ENCODE peak calls at places on chromosomes 13 and 19, in six cellular contexts. One of them, this sample, is unnamed.

GRCh38 chr19:37929512-37929911 is 22.5 kb downstream of the SIPA1L3 start:
- DNase-seq in stimulated activated CD8-positive, alpha-beta memory T cell treated with anti-CD3 and anti-CD28 coated beads, Interleukin-7, amount 100 ng/mL, for 1 hour: no peak
- DNase-seq in activated naive CD8-positive, alpha-beta T cell treated with anti-CD3 and anti-CD28 coated beads, Interleukin-2, amount 50 U/mL, for 24 hours: no peak
- DNase-seq in cardiac muscle cell: no peak
- DNase-seq in HTR-8/SVneo: no peak
- DNase-seq in colonic mucosa: no peak
- DNase-seq in this sample: no peak

GRCh38 chr13:42740753-42741152 is 40.6 kb upstream of the FAM216B start:
- DNase-seq in activated naive CD8-positive, alpha-beta T cell treated with anti-CD3 and anti-CD28 coated beads, Interleukin-2, amount 50 U/mL, for 24 hours: no peak
- DNase-seq in cardiac muscle cell: peak
- DNase-seq in stimulated activated CD8-positive, alpha-beta memory T cell treated with anti-CD3 and anti-CD28 coated beads, Interleukin-7, amount 100 ng/mL, for 1 hour: no peak
- DNase-seq in HTR-8/SVneo: no peak
- DNase-seq in colonic mucosa: peak
- DNase-seq in this sample: no peak

GRCh38 chr13:111343186-111343805 is 22.9 kb downstream of the TEX29 start:
- DNase-seq in activated naive CD8-positive, alpha-beta T cell treated with anti-CD3 and anti-CD28 coated beads, Interleukin-2, amount 50 U/mL, for 24 hours: no peak
- DNase-seq in HTR-8/SVneo: no peak
- DNase-seq in colonic mucosa: no peak
- DNase-seq in stimulated activated CD8-positive, alpha-beta memory T cell treated with anti-CD3 and anti-CD28 coated beads, Interleukin-7, amount 100 ng/mL, for 1 hour: no peak
- DNase-seq in cardiac muscle cell: no peak
- DNase-seq in this sample: no peak

GRCh38 chr19:50928841-50929240 is 17.6 kb upstream of the KLK4 start:
- DNase-seq in activated naive CD8-positive, alpha-beta T cell treated with anti-CD3 and anti-CD28 coated beads, Interleukin-2, amount 50 U/mL, for 24 hours: no peak
- DNase-seq in cardiac muscle cell: no peak
- DNase-seq in stimulated activated CD8-positive, alpha-beta memory T cell treated with anti-CD3 and anti-CD28 coated beads, Interleukin-7, amount 100 ng/mL, for 1 hour: no peak
- DNase-seq in colonic mucosa: no peak
- DNase-seq in HTR-8/SVneo: no peak
- DNase-seq in this sample: no peak

GRCh38 chr19:50664204-50664603 is 15.0 kb downstream of the C19orf81 start:
- DNase-seq in stimulated activated CD8-positive, alpha-beta memory T cell treated with anti-CD3 and anti-CD28 coated beads, Interleukin-7, amount 100 ng/mL, for 1 hour: no peak
- DNase-seq in HTR-8/SVneo: no peak
- DNase-seq in activated naive CD8-positive, alpha-beta T cell treated with anti-CD3 and anti-CD28 coated beads, Interleukin-2, amount 50 U/mL, for 24 hours: no peak
- DNase-seq in cardiac muscle cell: no peak
- DNase-seq in colonic mucosa: no peak
- DNase-seq in this sample: no peak

GRCh38 chr19:57560049-57560491 is 407 bp upstream of the ZNF550 start:
- DNase-seq in stimulated activated CD8-positive, alpha-beta memory T cell treated with anti-CD3 and anti-CD28 coated beads, Interleukin-7, amount 100 ng/mL, for 1 hour: no peak
- DNase-seq in HTR-8/SVneo: peak
- DNase-seq in cardiac muscle cell: peak
- DNase-seq in activated naive CD8-positive, alpha-beta T cell treated with anti-CD3 and anti-CD28 coated beads, Interleukin-2, amount 50 U/mL, for 24 hours: no peak
- DNase-seq in colonic mucosa: no peak
- DNase-seq in this sample: peak

GRCh38 chr19:32921624-32922023 is 50.1 kb downstream of the CEP89 start:
- DNase-seq in colonic mucosa: no peak
- DNase-seq in HTR-8/SVneo: no peak
- DNase-seq in stimulated activated CD8-positive, alpha-beta memory T cell treated with anti-CD3 and anti-CD28 coated beads, Interleukin-7, amount 100 ng/mL, for 1 hour: no peak
- DNase-seq in cardiac muscle cell: no peak
- DNase-seq in activated naive CD8-positive, alpha-beta T cell treated with anti-CD3 and anti-CD28 coated beads, Interleukin-2, amount 50 U/mL, for 24 hours: no peak
- DNase-seq in this sample: no peak

GRCh38 chr13:69108486-69108885 is 999.1 kb upstream of the ATXN8OS start:
- DNase-seq in activated naive CD8-positive, alpha-beta T cell treated with anti-CD3 and anti-CD28 coated beads, Interleukin-2, amount 50 U/mL, for 24 hours: no peak
- DNase-seq in stimulated activated CD8-positive, alpha-beta memory T cell treated with anti-CD3 and anti-CD28 coated beads, Interleukin-7, amount 100 ng/mL, for 1 hour: no peak
- DNase-seq in cardiac muscle cell: no peak
- DNase-seq in colonic mucosa: no peak
- DNase-seq in HTR-8/SVneo: no peak
- DNase-seq in this sample: no peak

GRCh38 chr13:95002968-95003813 is 290.8 kb upstream of the SOX21 start:
- DNase-seq in colonic mucosa: no peak
- DNase-seq in activated naive CD8-positive, alpha-beta T cell treated with anti-CD3 and anti-CD28 coated beads, Interleukin-2, amount 50 U/mL, for 24 hours: no peak
- DNase-seq in cardiac muscle cell: no peak
- DNase-seq in stimulated activated CD8-positive, alpha-beta memory T cell treated with anti-CD3 and anti-CD28 coated beads, Interleukin-7, amount 100 ng/mL, for 1 hour: no peak
- DNase-seq in HTR-8/SVneo: no peak
- DNase-seq in this sample: no peak

GRCh38 chr13:98220188-98220765 is 43.2 kb upstream of the RNF113B start:
- DNase-seq in cardiac muscle cell: no peak
- DNase-seq in colonic mucosa: no peak
- DNase-seq in HTR-8/SVneo: no peak
- DNase-seq in activated naive CD8-positive, alpha-beta T cell treated with anti-CD3 and anti-CD28 coated beads, Interleukin-2, amount 50 U/mL, for 24 hours: no peak
- DNase-seq in stimulated activated CD8-positive, alpha-beta memory T cell treated with anti-CD3 and anti-CD28 coated beads, Interleukin-7, amount 100 ng/mL, for 1 hour: no peak
- DNase-seq in this sample: no peak

GRCh38 chr19:15640294-15640903 is at the start of gene CYP4F3:
- DNase-seq in activated naive CD8-positive, alpha-beta T cell treated with anti-CD3 and anti-CD28 coated beads, Interleukin-2, amount 50 U/mL, for 24 hours: no peak
- DNase-seq in cardiac muscle cell: peak
- DNase-seq in stimulated activated CD8-positive, alpha-beta memory T cell treated with anti-CD3 and anti-CD28 coated beads, Interleukin-7, amount 100 ng/mL, for 1 hour: no peak
- DNase-seq in HTR-8/SVneo: no peak
- DNase-seq in colonic mucosa: peak
- DNase-seq in this sample: peak

GRCh38 chr19:16447015-16447384 is 24.8 kb downstream of the EPS15L1 start:
- DNase-seq in HTR-8/SVneo: no peak
- DNase-seq in activated naive CD8-positive, alpha-beta T cell treated with anti-CD3 and anti-CD28 coated beads, Interleukin-2, amount 50 U/mL, for 24 hours: peak
- DNase-seq in cardiac muscle cell: peak
- DNase-seq in colonic mucosa: peak
- DNase-seq in stimulated activated CD8-positive, alpha-beta memory T cell treated with anti-CD3 and anti-CD28 coated beads, Interleukin-7, amount 100 ng/mL, for 1 hour: peak
- DNase-seq in this sample: peak

GRCh38 chr19:6010107-6010506 is 32.2 kb upstream of the RANBP3 start:
- DNase-seq in cardiac muscle cell: no peak
- DNase-seq in stimulated activated CD8-positive, alpha-beta memory T cell treated with anti-CD3 and anti-CD28 coated beads, Interleukin-7, amount 100 ng/mL, for 1 hour: no peak
- DNase-seq in colonic mucosa: no peak
- DNase-seq in HTR-8/SVneo: no peak
- DNase-seq in activated naive CD8-positive, alpha-beta T cell treated with anti-CD3 and anti-CD28 coated beads, Interleukin-2, amount 50 U/mL, for 24 hours: no peak
- DNase-seq in this sample: no peak

GRCh38 chr19:17114414-17114831 is 38.8 kb downstream of the MYO9B start:
- DNase-seq in stimulated activated CD8-positive, alpha-beta memory T cell treated with anti-CD3 and anti-CD28 coated beads, Interleukin-7, amount 100 ng/mL, for 1 hour: no peak
- DNase-seq in cardiac muscle cell: no peak
- DNase-seq in activated naive CD8-positive, alpha-beta T cell treated with anti-CD3 and anti-CD28 coated beads, Interleukin-2, amount 50 U/mL, for 24 hours: no peak
- DNase-seq in HTR-8/SVneo: no peak
- DNase-seq in colonic mucosa: no peak
- DNase-seq in this sample: peak

GRCh38 chr19:46471116-46471733 is at the start of gene PNMA8A:
- DNase-seq in activated naive CD8-positive, alpha-beta T cell treated with anti-CD3 and anti-CD28 coated beads, Interleukin-2, amount 50 U/mL, for 24 hours: peak
- DNase-seq in stimulated activated CD8-positive, alpha-beta memory T cell treated with anti-CD3 and anti-CD28 coated beads, Interleukin-7, amount 100 ng/mL, for 1 hour: no peak
- DNase-seq in HTR-8/SVneo: no peak
- DNase-seq in cardiac muscle cell: peak
- DNase-seq in colonic mucosa: no peak
- DNase-seq in this sample: no peak